ENCODE peak calls at places on chromosomes 12 and 14, in eight cellular contexts. One of them, this sample, is unnamed.

GRCh38 chr12:72522411-72522810 is 250.2 kb downstream of the TRHDE start:
- DNase-seq in left ventricle myocardium superior: no peak
- DNase-seq in nephron progenitor cell: no peak
- DNase-seq in upper lobe of right lung: no peak
- DNase-seq in choroid plexus epithelial cell: peak; percentile 3
- DNase-seq in kidney tubule cell: no peak
- DNase-seq in occipital lobe: no peak
- DNase-seq in D341Med: no peak
- DNase-seq in this sample: no peak

GRCh38 chr14:35416108-35416750 is 11.7 kb upstream of the NFKBIA start:
- DNase-seq in upper lobe of right lung: no peak
- DNase-seq in occipital lobe: no peak
- DNase-seq in nephron progenitor cell: no peak
- DNase-seq in left ventricle myocardium superior: no peak
- DNase-seq in D341Med: no peak
- DNase-seq in choroid plexus epithelial cell: peak; percentile 16
- DNase-seq in kidney tubule cell: peak; percentile 27
- DNase-seq in this sample: peak; percentile 34

GRCh38 chr14:37544407-37544806 is 50.6 kb downstream of the FOXA1 start:
- DNase-seq in D341Med: no peak
- DNase-seq in upper lobe of right lung: no peak
- DNase-seq in kidney tubule cell: no peak
- DNase-seq in occipital lobe: no peak
- DNase-seq in choroid plexus epithelial cell: no peak
- DNase-seq in left ventricle myocardium superior: no peak
- DNase-seq in nephron progenitor cell: no peak
- DNase-seq in this sample: peak; percentile 26

GRCh38 chr12:32448581-32448980 is 49.2 kb downstream of the FGD4 start:
- DNase-seq in D341Med: no peak
- DNase-seq in occipital lobe: no peak
- DNase-seq in choroid plexus epithelial cell: peak; percentile 64
- DNase-seq in left ventricle myocardium superior: no peak
- DNase-seq in upper lobe of right lung: no peak
- DNase-seq in kidney tubule cell: peak; percentile 64
- DNase-seq in nephron progenitor cell: no peak
- DNase-seq in this sample: no peak

GRCh38 chr12:122437656-122438121 is 15.2 kb upstream of the CLIP1 start:
- DNase-seq in choroid plexus epithelial cell: peak; percentile 22
- DNase-seq in occipital lobe: peak; percentile 81
- DNase-seq in nephron progenitor cell: no peak
- DNase-seq in upper lobe of right lung: peak; percentile 65
- DNase-seq in D341Med: no peak
- DNase-seq in left ventricle myocardium superior: peak; percentile 62
- DNase-seq in kidney tubule cell: no peak
- DNase-seq in this sample: peak; percentile 30

GRCh38 chr12:118372541-118373495 is at the start of gene TAOK3:
- DNase-seq in choroid plexus epithelial cell: peak; percentile 99
- DNase-seq in occipital lobe: peak; percentile 99
- DNase-seq in left ventricle myocardium superior: peak; percentile 99
- DNase-seq in upper lobe of right lung: peak; percentile 99
- DNase-seq in kidney tubule cell: peak; percentile 99
- DNase-seq in nephron progenitor cell: peak; percentile 95
- DNase-seq in D341Med: peak; percentile 96
- DNase-seq in this sample: peak; percentile 99

GRCh38 chr12:48927261-48927660 is 2.0 kb upstream of the FKBP11 start:
- DNase-seq in occipital lobe: no peak
- DNase-seq in D341Med: no peak
- DNase-seq in nephron progenitor cell: no peak
- DNase-seq in upper lobe of right lung: no peak
- DNase-seq in choroid plexus epithelial cell: peak; percentile 69
- DNase-seq in kidney tubule cell: no peak
- DNase-seq in left ventricle myocardium superior: no peak
- DNase-seq in this sample: no peak

GRCh38 chr14:61525293-61526011 is 169.9 kb upstream of the HIF1A start:
- DNase-seq in occipital lobe: no peak
- DNase-seq in D341Med: no peak
- DNase-seq in kidney tubule cell: peak; percentile 100
- DNase-seq in nephron progenitor cell: no peak
- DNase-seq in upper lobe of right lung: peak; percentile 73
- DNase-seq in choroid plexus epithelial cell: peak; percentile 82
- DNase-seq in left ventricle myocardium superior: peak; percentile 76
- DNase-seq in this sample: peak; percentile 38

GRCh38 chr12:81942588-81942987 is 183.4 kb upstream of the PPFIA2 start:
- DNase-seq in nephron progenitor cell: no peak
- DNase-seq in upper lobe of right lung: no peak
- DNase-seq in occipital lobe: no peak
- DNase-seq in D341Med: no peak
- DNase-seq in left ventricle myocardium superior: no peak
- DNase-seq in kidney tubule cell: peak; percentile 20
- DNase-seq in choroid plexus epithelial cell: no peak
- DNase-seq in this sample: no peak

GRCh38 chr12:81212996-81213696 is 135.3 kb downstream of the ACSS3 start:
- DNase-seq in occipital lobe: no peak
- DNase-seq in choroid plexus epithelial cell: peak; percentile 3
- DNase-seq in kidney tubule cell: no peak
- DNase-seq in nephron progenitor cell: no peak
- DNase-seq in upper lobe of right lung: no peak
- DNase-seq in left ventricle myocardium superior: no peak
- DNase-seq in D341Med: no peak
- DNase-seq in this sample: no peak

GRCh38 chr12:101793401-101793800 is 37.4 kb downstream of the GNPTAB start:
- DNase-seq in choroid plexus epithelial cell: peak; percentile 85
- DNase-seq in left ventricle myocardium superior: no peak
- DNase-seq in kidney tubule cell: peak; percentile 95
- DNase-seq in D341Med: no peak
- DNase-seq in upper lobe of right lung: no peak
- DNase-seq in occipital lobe: no peak
- DNase-seq in nephron progenitor cell: no peak
- DNase-seq in this sample: no peak